ENCODE peak calls at places on chromosomes 1 and 21, in nine cellular contexts. U is cardiac muscle cell, D is colonic mucosa, B is right cardiac atrium, K is pancreas, I is kidney, V is psoas muscle, Q is testis, T is aorta. A is an unnamed sample.

GRCh38 chr1:112704511-112704907 is 2.4 kb downstream of the RHOC start:
- DNase-seq in B (no peak), I (no peak), U (no peak), D (no peak), K (no peak), V (no peak), Q (no peak), T (no peak), A (no peak)

GRCh38 chr1:85179517-85179916 is 21.3 kb downstream of the SYDE2 start:
- DNase-seq in I (no peak), B (no peak), V (no peak), Q (no peak), U (no peak), T (no peak), K (no peak), D (no peak), A (no peak)

GRCh38 chr1:145720878-145721671 is 1.8 kb downstream of the CD160 start:
- DNase-seq in I (peak; percentile 88), V (peak; percentile 81), B (peak; percentile 69), Q (peak; percentile 77), U (peak; percentile 57), T (peak; percentile 92), K (peak; percentile 49), D (peak; percentile 62), A (peak; percentile 83)

GRCh38 chr1:25198731-25199231 is 33.5 kb downstream of the SYF2 start:
- DNase-seq in I (no peak), D (peak; percentile 51), Q (no peak), B (peak; percentile 24), T (peak; percentile 82), U (peak; percentile 12), K (peak; percentile 35), V (no peak), A (no peak)

GRCh38 chr1:161071886-161072371 is 2.2 kb upstream of the ARHGAP30 start:
- DNase-seq in D (peak; percentile 55), U (peak; percentile 65), V (peak; percentile 72), K (peak; percentile 50), I (no peak), T (no peak), Q (peak; percentile 76), B (peak; percentile 71), A (peak; percentile 83)

GRCh38 chr1:77382361-77382760 is 100.5 kb downstream of the AK5 start:
- DNase-seq in T (no peak), D (no peak), B (no peak), Q (no peak), V (no peak), U (no peak), I (no peak), K (no peak), A (no peak)

GRCh38 chr1:204652556-204652955 is 33.0 kb downstream of the LRRN2 start:
- DNase-seq in I (no peak), U (no peak), D (peak; percentile 34), T (no peak), B (no peak), Q (no peak), K (no peak), V (no peak), A (no peak)

GRCh38 chr1:31745071-31745897 is 18.9 kb downstream of the ADGRB2 start:
- DNase-seq in K (no peak), T (peak; percentile 90), B (peak; percentile 66), Q (peak; percentile 75), V (peak; percentile 78), D (peak; percentile 72), U (peak; percentile 76), I (peak; percentile 83), A (no peak)

GRCh38 chr1:218392717-218393116 is 47.6 kb downstream of the TGFB2 start:
- DNase-seq in K (no peak), T (no peak), V (no peak), Q (no peak), I (no peak), U (no peak), B (no peak), D (no peak), A (no peak)

GRCh38 chr1:55213885-55214213 is 1.3 kb downstream of the USP24 start:
- DNase-seq in Q (no peak), K (no peak), D (peak; percentile 45), T (no peak), I (no peak), U (no peak), B (no peak), V (no peak), A (no peak)

DNA sequence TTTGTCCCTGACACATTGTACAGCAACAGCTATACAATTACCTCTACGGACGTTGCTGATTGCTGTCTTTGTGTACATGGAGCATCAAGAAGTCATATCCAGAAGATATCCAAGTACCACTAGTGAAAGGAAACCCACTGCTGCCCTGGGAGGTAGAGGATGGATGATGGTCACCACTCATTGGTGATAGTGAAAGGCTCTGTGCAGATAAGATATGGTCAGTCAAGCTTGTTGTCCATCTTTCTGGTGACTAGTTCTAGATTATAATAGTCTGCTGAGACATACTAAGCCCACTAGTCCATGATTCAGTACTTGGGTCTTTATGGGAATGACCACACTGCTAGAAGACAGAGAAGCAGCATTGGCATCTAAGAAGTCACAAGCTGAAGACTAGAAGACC is 30.3 kb downstream of the NIBAN1 start:
- DNase-seq in U (no peak), K (no peak), Q (no peak), T (no peak), D (no peak), I (no peak), V (no peak), B (no peak), A (no peak)
- H3K27ac ChIP-seq in U (no peak overlapping the region), K (no peak overlapping the region), Q (no peak overlapping the region), T (peak overlapping the region; percentile 93), D (no peak overlapping the region), I (no peak overlapping the region), V (peak overlapping the region; percentile 2), B (no peak overlapping the region), A (no peak overlapping the region)

DNA sequence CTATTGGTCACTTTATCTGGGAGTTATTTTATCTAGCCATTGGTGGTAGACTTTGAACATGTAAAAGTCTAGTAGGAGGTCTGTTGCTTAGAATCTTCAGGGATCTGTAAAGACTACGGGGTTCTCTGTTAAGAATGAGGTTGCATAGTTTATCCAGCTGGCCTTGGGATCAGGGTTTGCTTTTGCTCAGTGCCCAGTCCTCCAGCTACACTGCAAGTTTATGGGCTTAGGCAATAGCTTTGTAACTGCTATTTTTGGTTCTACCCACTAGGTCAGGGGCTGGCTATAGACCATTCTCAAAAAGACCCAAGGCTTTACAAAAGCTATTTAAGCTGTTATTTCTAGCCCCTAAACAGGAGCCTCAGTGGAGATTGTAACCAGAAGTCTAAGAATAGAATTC is 9.8 kb downstream of the SH3GLB1 start:
- DNase-seq in B (no peak), I (no peak), D (no peak), T (no peak), Q (no peak), V (no peak), U (peak; percentile 23), K (no peak), A (no peak)
- H3K4me1 ChIP-seq in B (peaks cover 6% of the 10 kb centered on the region), I (peaks cover 2% of the 10 kb centered on the region), D (peaks cover 9% of the 10 kb centered on the region), T (peaks cover 2% of the 10 kb centered on the region), Q (no peaks in the 10 kb centered on the region), V (peaks cover 97% of the 10 kb centered on the region), U (peaks cover 65% of the 10 kb centered on the region), K (peaks cover 33% of the 10 kb centered on the region), A (peaks cover 44% of the 10 kb centered on the region)

DNA sequence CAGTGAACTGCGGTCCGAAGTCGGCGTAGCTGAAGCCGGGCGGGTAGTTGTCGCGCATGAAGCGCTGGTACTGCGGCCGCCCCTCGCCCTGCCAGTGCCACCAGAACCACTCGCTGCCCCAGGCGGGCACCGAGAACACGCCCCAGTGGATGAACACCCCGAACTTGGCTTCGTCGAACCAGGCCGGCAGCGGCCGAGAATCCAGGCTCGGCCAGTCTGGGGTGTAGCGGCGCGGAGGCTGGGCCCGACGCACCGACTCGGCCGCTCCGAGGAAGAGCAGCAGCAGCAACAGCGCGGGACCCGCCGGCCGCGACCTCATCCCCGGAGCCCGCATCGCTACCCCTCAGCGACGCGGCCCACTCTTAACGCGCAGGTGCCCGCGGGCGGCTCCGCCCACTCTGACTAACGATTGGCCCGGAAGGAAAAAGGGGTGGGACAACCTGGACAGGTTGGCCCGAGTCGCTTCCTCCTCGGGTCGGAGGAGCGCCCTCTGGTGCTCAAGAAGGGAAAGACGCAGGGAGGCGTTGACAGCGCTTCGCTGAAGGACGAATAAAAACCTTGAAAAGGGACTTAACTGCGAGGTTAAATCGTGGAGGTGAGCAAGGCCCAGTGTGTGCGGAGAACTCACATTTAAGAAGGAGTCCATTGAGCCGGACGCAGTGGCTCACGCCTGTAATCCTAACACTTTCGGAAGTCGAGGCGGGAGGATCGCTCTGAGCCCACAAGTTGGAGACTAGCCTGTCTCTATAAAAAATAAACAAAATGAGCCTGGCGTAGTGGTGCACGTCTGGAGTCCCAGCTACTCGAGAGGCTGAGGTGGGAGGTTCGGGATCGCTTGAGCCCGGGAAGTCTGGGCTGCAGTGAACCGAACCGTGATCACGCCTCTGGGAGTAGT is at the start of gene FUCA1:
- DNase-seq in K (peak; percentile 94), B (peak; percentile 91), T (peak; percentile 96), I (peak; percentile 96), V (peak; percentile 94), D (peak; percentile 98), Q (peak; percentile 96), U (peak; percentile 89), A (peak; percentile 97)
- H3K27ac ChIP-seq in K (peak within 1 kb of the TSS; percentile 31), B (peak within 1 kb of the TSS; percentile 46), T (no peak within 1 kb of the TSS), I (peak within 1 kb of the TSS; percentile 69), V (peak within 1 kb of the TSS; percentile 80), D (peak within 1 kb of the TSS; percentile 53), Q (peak within 1 kb of the TSS; percentile 63), U (no peak within 1 kb of the TSS), A (peak within 1 kb of the TSS; percentile 70)

GRCh38 chr1:200906491-200906890 is 11.8 kb downstream of the INAVA start:
- DNase-seq in K (no peak), T (no peak), Q (no peak), V (no peak), I (no peak), B (no peak), D (no peak), U (no peak), A (no peak)
- H3K4me1 ChIP-seq in K (no peaks in the 10 kb centered on the region), T (no peaks in the 10 kb centered on the region), Q (peaks cover 9% of the 10 kb centered on the region), V (no peaks in the 10 kb centered on the region), I (peaks cover 8% of the 10 kb centered on the region), B (no peaks in the 10 kb centered on the region), D (peaks cover 24% of the 10 kb centered on the region), U (no peaks in the 10 kb centered on the region), A (no peaks in the 10 kb centered on the region)

GRCh38 chr21:36504067-36505058 is 24.4 kb upstream of the CLDN14 start:
- DNase-seq in V (no peak), D (peak; percentile 48), T (no peak), B (no peak), U (peak; percentile 68), Q (peak; percentile 67), K (no peak), I (no peak), A (no peak)

GRCh38 chr21:36494557-36494956 is 14.6 kb upstream of the CLDN14 start:
- DNase-seq in K (no peak), T (no peak), V (no peak), Q (no peak), D (no peak), I (no peak), B (no peak), U (no peak), A (no peak)

GRCh38 chr21:36501589-36501892 is 21.6 kb upstream of the CLDN14 start:
- DNase-seq in K (no peak), V (no peak), D (no peak), I (no peak), B (no peak), Q (no peak), U (no peak), T (no peak), A (no peak)

GRCh38 chr21:36502365-36502764 is 22.4 kb upstream of the CLDN14 start:
- DNase-seq in T (no peak), B (no peak), U (no peak), V (no peak), Q (no peak), K (no peak), I (no peak), D (no peak), A (no peak)

GRCh38 chr21:36499578-36500471 is 19.9 kb upstream of the CLDN14 start:
- DNase-seq in V (peak; percentile 77), B (peak; percentile 74), T (peak; percentile 89), D (peak; percentile 45), U (peak; percentile 57), Q (no peak), I (peak; percentile 86), K (peak; percentile 25), A (peak; percentile 70)
- H3K27ac ChIP-seq in V (no peak overlapping the region), B (no peak overlapping the region), T (no peak overlapping the region), D (no peak overlapping the region), U (no peak overlapping the region), Q (no peak overlapping the region), I (no peak overlapping the region), K (no peak overlapping the region), A (no peak overlapping the region)